ENCODE peak calls at places on chromosome 16, in eight cellular contexts. P is IMR-90, J is tibial nerve, N is keratinocyte, A is HepG2, K is fibroblast of lung, T is lower lobe of right lung, I is body of pancreas. Z is an unnamed sample. For H3K27me3, the result is how much of the 10 kb centered on the place peaks cover.

GRCh38 chr16:89502319-89502843 is 5.8 kb upstream of the SPG7 start:
- DNase-seq in I (peak), A (peak), J (no peak), K (no peak), N (peak), T (peak), P (no peak), Z (peak)

GRCh38 chr16:23145608-23146007 is 3.6 kb downstream of the USP31 start:
- DNase-seq in K (peak), A (no peak), J (no peak), I (no peak), P (peak), T (no peak), N (peak), Z (no peak)

GRCh38 chr16:87929986-87930385 is 6.3 kb downstream of the CA5A start:
- DNase-seq in N (no peak), P (no peak), T (no peak), J (no peak), A (no peak), K (no peak), I (no peak), Z (no peak)

GRCh38 chr16:71893888-71894228 is 1.5 kb upstream of the IST1 start:
- DNase-seq in P (no peak), N (no peak), J (no peak), K (no peak), I (no peak), A (no peak), T (no peak), Z (no peak)

GRCh38 chr16:77323695-77324094 is 111.1 kb downstream of the ADAMTS18 start:
- DNase-seq in J (no peak), T (no peak), I (no peak), A (no peak), N (no peak), P (no peak), K (no peak), Z (no peak)

GRCh38 chr16:49932943-49933342 is 77.0 kb upstream of the ZNF423 start:
- DNase-seq in K (peak), A (no peak), N (no peak), P (peak), J (no peak), T (no peak), I (no peak), Z (no peak)

GRCh38 chr16:48632137-48632774 is 22.3 kb upstream of the N4BP1 start:
- DNase-seq in A (peak), T (no peak), P (no peak), I (no peak), K (no peak), N (no peak), J (no peak), Z (no peak)

GRCh38 chr16:54280751-54281150 is 5.8 kb downstream of the IRX3 start:
- DNase-seq in N (no peak), T (no peak), I (no peak), A (no peak), J (no peak), K (no peak), P (no peak), Z (no peak)

GRCh38 chr16:62167551-62167950 is 131.3 kb upstream of the CDH8 start:
- DNase-seq in A (no peak), N (no peak), P (no peak), T (no peak), J (no peak), K (no peak), I (no peak), Z (no peak)

GRCh38 chr16:31696968-31697743 is 169.5 kb downstream of the AHSP start:
- DNase-seq in P (peak), N (no peak), A (peak), I (no peak), T (no peak), K (peak), J (no peak), Z (no peak)

DNA sequence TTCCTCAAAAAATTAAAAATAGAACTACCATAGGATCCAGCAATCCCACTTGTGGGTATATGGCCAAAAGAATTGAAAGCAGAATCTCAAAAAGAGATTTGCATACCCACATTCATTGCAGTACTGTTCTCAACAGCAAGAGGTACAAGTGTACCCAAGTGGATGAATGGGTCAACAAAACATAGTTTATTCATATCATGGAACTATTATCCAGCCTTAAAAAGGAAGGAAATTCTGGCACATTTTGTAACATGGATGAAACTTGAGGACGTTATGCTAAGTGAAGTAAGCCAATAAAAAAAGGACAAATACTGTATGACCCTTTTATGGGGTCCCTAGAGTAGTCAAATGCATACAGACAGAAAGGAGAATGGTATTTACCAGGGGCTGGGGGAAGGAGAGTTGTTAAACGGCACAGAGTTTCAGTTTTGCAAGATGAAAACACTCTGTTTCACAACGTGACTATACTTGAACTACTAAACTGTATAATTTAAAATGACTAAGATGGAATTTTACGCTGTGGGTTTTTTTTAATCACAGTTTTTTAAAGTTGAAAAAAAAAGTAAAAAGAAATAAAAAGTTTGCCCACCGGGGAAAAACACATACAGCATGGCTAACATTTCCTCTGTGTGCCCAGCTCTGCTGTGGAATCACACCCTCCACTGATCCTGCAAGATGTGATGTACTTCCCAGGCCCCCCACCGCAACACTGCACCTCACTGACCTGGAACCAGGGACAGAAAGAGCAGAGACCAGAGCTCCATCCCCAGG is 6.1 kb downstream of the TVP23A start:
- DNase-seq in I (no peak), N (no peak), P (no peak), T (no peak), K (no peak), A (no peak), J (no peak), Z (no peak)
- TF ChIP-seq CTCF in I (no peak), N (no peak), P (no peak), T (no peak), K (no peak), A (no peak), J (no peak), Z (no peak)

GRCh38 chr16:84596801-84597517 is 20.9 kb downstream of the COTL1 start:
- DNase-seq in A (no peak), I (no peak), J (no peak), K (no peak), T (no peak), N (no peak), P (no peak), Z (no peak)

GRCh38 chr16:84599528-84600202 is 18.2 kb downstream of the COTL1 start:
- DNase-seq in P (peak), T (peak), N (no peak), A (peak), K (peak), I (peak), J (peak), Z (peak)

GRCh38 chr16:84596161-84596560 is 21.7 kb downstream of the COTL1 start:
- DNase-seq in A (no peak), J (no peak), T (no peak), N (no peak), P (no peak), K (no peak), I (no peak), Z (no peak)

GRCh38 chr16:84598391-84598750 is 19.5 kb downstream of the COTL1 start:
- DNase-seq in A (no peak), K (peak), P (no peak), I (no peak), T (peak), N (no peak), J (no peak), Z (no peak)

GRCh38 chr16:84597518-84598390 is 20.1 kb downstream of the COTL1 start:
- DNase-seq in K (peak), I (no peak), N (no peak), A (no peak), P (no peak), T (peak), J (no peak), Z (peak)
- H3K27ac ChIP-seq in K (peak), I (peak), N (no peak), A (no peak), P (peak), T (peak), J (peak), Z (peak)

GRCh38 chr16:706189-707061 is 824 bp upstream of the FBXL16 start:
- DNase-seq in P (no peak), A (no peak), N (no peak), K (no peak), T (no peak), J (no peak), I (no peak), Z (no peak)
- H3K27me3 ChIP-seq in P (half or more), A (half or more), N (half or more), K (under half), T (half or more), J (half or more), I (half or more), Z (half or more)

GRCh38 chr16:86834451-86835035 is 256.2 kb downstream of the FOXL1 start:
- DNase-seq in N (no peak), I (no peak), T (no peak), K (peak), J (no peak), P (peak), A (no peak), Z (no peak)

GRCh38 chr16:86828202-86828601 is 249.9 kb downstream of the FOXL1 start:
- DNase-seq in P (no peak), J (no peak), I (no peak), A (no peak), K (no peak), T (no peak), N (no peak), Z (no peak)

GRCh38 chr16:86833136-86833535 is 254.8 kb downstream of the FOXL1 start:
- DNase-seq in K (peak), J (no peak), P (peak), A (no peak), N (no peak), I (no peak), T (no peak), Z (no peak)

GRCh38 chr16:86828653-86829052 is 250.3 kb downstream of the FOXL1 start:
- DNase-seq in A (no peak), I (no peak), T (no peak), N (no peak), J (no peak), K (no peak), P (no peak), Z (no peak)

GRCh38 chr16:86831366-86831765 is 253.0 kb downstream of the FOXL1 start:
- DNase-seq in I (no peak), N (no peak), K (no peak), T (no peak), P (no peak), J (no peak), A (no peak), Z (no peak)
- TF ChIP-seq CTCF in I (no peak), N (no peak), K (no peak), T (no peak), P (no peak), J (no peak), A (peak), Z (no peak)